ENCODE peak calls at places on chromosomes 4 and X, in four cellular contexts. N is ovary, B is GM12865, U is AG10803. K is an unnamed sample.

GRCh38 chr4:73221734-73222133 is 36.9 kb downstream of the ANKRD17 start:
- DNase-seq in B (no peak), U (no peak), N (no peak), K (no peak)

GRCh38 chr4:36676139-36677050 is 395.0 kb downstream of the DTHD1 start:
- DNase-seq in B (no peak), N (no peak), U (no peak), K (no peak)

GRCh38 chr4:69167300-69167699 is 47.2 kb downstream of the UGT2B11 start:
- DNase-seq in N (no peak), U (no peak), B (no peak), K (peak; percentile 3)

GRCh38 chr4:111512081-111512774 is 633.0 kb upstream of the FAM241A start:
- DNase-seq in B (no peak), N (no peak), U (peak; percentile 91), K (peak; percentile 90)

GRCh38 chr4:33395731-33396485 is 2675.7 kb downstream of the PCDH7 start:
- DNase-seq in B (no peak), U (no peak), N (no peak), K (no peak)

GRCh38 chr4:186765138-186765537 is 41.5 kb upstream of the FAT1 start:
- DNase-seq in U (peak; percentile 71), B (no peak), N (no peak), K (no peak)

GRCh38 chrX:9465380-9466114 is 689 bp downstream of the TBL1X start:
- DNase-seq in B (peak; percentile 22), U (no peak), N (peak; percentile 21), K (no peak)

GRCh38 chr4:8552581-8553205 is 27.5 kb upstream of the GPR78 start:
- DNase-seq in B (no peak), N (peak; percentile 8), U (no peak), K (no peak)

GRCh38 chr4:2263701-2264321 is 1.9 kb upstream of the MXD4 start:
- DNase-seq in N (no peak), B (no peak), U (no peak), K (no peak)

GRCh38 chr4:98446499-98447375 is 185.6 kb downstream of the RAP1GDS1 start:
- DNase-seq in B (peak; percentile 83), U (peak; percentile 57), N (no peak), K (peak; percentile 81)

GRCh38 chr4:5045099-5045498 is 6.2 kb upstream of the STK32B start:
- DNase-seq in N (no peak), U (peak; percentile 58), B (no peak), K (peak; percentile 30)

GRCh38 chrX:65596270-65596669 is 61.7 kb upstream of the LAS1L start:
- DNase-seq in B (peak; percentile 78), U (peak; percentile 64), N (peak; percentile 47), K (peak; percentile 60)

GRCh38 chrX:83845397-83845796 is 15.5 kb upstream of the CYLC1 start:
- DNase-seq in N (no peak), B (peak; percentile 18), U (peak; percentile 14), K (peak; percentile 3)

GRCh38 chr4:104811727-104812126 is 317.0 kb upstream of the CXXC4 start:
- DNase-seq in U (no peak), N (no peak), B (no peak), K (no peak)
- TF ChIP-seq CTCF in U (no peak), N (no peak), B (no peak), K (no peak)

DNA sequence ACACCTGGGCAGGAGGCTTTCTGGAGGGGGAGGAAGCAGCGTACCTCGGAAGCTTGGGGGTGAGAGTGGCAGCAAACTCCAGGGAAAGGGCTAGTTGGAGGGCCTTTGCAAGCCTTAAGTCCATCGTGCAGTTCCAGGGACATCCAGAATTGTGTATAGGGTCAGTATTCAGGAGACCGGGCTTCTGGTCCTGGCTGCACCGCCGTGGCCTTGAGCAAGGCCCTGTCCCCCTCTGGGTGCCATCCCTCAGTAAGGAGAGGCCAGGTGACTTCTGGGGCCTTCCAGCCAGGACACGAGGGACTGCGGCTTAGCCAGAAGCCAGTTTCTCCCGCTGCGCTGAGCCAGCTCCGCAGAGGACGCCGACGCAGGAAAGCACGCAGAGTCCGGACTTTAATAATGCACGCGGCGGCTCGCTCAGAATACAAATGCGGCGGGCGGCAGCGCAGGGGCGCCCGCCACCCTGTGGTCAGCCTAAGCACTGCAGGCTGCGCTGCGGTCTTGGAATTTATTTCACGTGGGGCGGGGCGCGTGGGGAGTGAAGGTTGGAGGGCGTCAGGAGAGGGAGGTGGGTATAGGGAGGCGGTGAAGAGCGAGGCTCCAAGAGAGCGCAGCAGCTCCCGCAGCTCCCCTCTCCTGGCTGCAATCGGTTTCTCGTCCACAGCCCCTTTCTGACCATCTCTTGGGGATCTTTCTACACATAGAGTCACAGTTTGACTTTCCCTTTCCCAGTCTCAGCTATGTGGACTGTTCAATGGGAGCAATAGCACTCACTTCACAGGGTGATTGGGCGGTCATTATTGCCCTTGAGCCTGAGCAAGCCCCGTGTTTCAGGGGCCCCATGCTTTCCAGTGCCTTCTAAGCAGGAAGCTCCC is 94.1 kb upstream of the GPR50 start:
- DNase-seq in N (peak; percentile 49), U (peak; percentile 36), B (peak; percentile 52), K (peak; percentile 37)
- H3K4me3 ChIP-seq in N (no peak overlapping the region), U (peak overlapping the region; percentile 26), B (no peak overlapping the region), K (peak overlapping the region; percentile 25)

DNA sequence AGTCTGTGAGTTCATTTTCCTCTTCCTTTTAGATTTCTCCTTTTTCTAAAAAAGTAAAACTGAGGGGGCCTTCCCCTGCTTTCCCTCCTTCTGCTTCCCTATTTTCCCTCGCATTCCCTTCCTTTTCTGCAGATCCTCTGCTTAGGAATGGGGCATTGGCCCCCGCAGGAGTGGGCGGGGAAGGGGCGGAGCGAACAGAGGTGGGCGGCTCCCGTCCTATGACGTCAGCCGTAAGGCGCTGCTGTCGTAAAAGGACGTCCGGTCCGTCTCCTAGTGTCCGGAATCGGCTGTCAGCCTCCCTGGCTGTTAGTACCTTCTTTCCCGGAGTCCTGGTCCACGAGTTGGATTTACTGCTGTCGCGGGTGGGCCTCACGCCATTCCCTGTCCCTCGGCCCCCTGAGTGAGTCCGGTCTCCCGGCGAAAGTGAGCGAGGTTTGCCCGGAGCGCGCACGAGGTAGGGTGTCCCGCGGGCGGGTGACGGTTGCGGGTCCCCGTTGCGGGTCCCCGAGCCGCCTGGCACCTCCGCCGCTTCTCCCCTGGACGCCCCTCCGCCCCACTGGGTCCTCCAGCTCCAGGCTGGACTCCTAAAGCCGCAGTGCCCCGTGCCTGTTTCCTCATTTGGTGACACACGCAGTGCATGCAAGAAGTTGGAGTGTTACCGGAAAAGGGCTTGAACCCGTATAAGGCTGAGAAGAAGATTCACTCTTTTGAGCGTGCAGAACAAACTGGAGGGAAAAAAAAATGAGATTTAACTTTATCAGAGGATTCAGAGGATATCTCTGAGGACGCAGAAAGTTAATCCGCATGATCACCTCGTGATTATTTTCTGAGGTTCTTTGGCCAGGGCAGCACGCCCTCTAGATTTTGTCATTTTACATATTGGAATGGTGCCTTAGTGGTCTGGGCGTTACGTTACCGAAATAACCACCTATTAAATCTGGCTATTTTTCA is at the start of gene ZNF330:
- DNase-seq in B (peak; percentile 93), U (peak; percentile 92), N (peak; percentile 94), K (peak; percentile 91)
- TF ChIP-seq CTCF in B (peak; percentile 14), U (peak; percentile 32), N (no peak), K (peak; percentile 18)

DNA sequence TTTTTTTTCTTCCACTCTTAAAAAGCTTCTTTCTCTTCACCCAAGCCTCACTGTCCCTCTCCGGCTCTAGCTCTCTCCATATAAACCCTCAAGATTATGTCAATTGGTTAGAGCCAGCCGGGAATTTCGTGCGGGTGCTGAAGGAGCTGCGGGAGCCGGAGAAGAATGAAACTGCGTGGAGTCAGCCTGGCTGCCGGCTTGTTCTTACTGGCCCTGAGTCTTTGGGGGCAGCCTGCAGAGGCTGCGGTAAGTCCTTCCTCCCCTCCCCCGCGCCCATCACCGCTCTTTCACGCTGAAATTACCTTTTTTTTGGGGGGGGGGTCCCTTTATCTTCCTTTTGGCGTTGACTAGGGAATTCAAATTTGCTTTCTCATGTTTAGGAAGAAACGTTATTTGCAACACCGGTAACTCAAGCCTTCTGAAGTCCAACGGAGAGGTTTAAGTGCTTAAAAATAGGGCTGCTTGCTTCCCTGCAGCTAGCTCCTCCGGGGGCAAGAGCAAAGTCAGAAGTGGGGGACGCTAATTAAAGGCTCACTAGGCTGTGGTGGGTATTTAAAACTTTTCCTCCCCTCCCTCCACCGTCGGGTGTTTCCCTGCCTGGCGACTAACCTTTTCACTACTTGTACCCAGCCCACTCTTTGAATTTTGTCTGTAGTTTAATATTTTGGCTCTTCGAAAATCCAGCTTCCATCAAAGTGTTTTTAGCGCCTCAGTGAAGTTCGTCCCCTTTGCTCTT is 491 bp downstream of the COL4A5 start:
- DNase-seq in B (no peak), U (peak; percentile 1), N (peak; percentile 27), K (no peak)
- H3K4me3 ChIP-seq in B (no peak overlapping the region), U (peak overlapping the region; percentile 54), N (peak overlapping the region; percentile 43), K (peak overlapping the region; percentile 81)

DNA sequence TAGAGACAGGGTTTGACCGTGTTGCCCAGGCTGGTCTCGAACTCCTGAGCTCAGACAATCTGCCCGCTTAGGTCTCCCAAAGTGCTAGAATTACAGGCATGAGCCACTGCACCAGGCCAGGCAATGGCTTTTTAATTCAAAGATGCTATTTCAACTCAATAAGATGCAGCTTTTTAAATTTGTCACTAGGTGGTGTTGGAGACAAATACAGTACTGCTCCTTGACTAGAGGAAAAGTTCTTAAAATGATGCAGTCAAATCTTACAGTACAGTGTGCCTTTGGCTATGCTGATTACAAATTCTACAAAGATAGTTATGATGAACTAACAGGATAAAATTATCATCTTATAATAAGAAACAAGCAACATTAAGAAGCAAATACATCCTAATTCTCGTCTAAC is 441.1 kb downstream of the KCNIP4 start:
- DNase-seq in B (peak; percentile 5), N (no peak), U (no peak), K (peak; percentile 21)
- TF ChIP-seq CTCF in B (peak; percentile 11), N (no peak), U (no peak), K (peak; percentile 45)

GRCh38 chrX:85243761-85244410 is at the start of the genes SATL1 and ZNF711:
- DNase-seq in U (peak; percentile 5), B (peak; percentile 2), N (peak; percentile 51), K (peak; percentile 4)

GRCh38 chrX:85244411-85245210 is 820 bp downstream of the ZNF711 start:
- DNase-seq in B (no peak), N (peak; percentile 14), U (peak; percentile 0), K (no peak)

GRCh38 chrX:85243155-85243554 is 424 bp downstream of the SATL1 start:
- DNase-seq in B (no peak), U (no peak), N (no peak), K (no peak)
- H3K4me3 ChIP-seq in B (no peak overlapping the region), U (peak overlapping the region; percentile 71), N (peak overlapping the region; percentile 53), K (no peak overlapping the region)

GRCh38 chr4:139878050-139878449 is 212.4 kb downstream of the MGST2 start:
- DNase-seq in N (no peak), B (no peak), U (no peak), K (no peak)
- TF ChIP-seq CTCF in N (no peak), B (no peak), U (no peak), K (no peak)

DNA sequence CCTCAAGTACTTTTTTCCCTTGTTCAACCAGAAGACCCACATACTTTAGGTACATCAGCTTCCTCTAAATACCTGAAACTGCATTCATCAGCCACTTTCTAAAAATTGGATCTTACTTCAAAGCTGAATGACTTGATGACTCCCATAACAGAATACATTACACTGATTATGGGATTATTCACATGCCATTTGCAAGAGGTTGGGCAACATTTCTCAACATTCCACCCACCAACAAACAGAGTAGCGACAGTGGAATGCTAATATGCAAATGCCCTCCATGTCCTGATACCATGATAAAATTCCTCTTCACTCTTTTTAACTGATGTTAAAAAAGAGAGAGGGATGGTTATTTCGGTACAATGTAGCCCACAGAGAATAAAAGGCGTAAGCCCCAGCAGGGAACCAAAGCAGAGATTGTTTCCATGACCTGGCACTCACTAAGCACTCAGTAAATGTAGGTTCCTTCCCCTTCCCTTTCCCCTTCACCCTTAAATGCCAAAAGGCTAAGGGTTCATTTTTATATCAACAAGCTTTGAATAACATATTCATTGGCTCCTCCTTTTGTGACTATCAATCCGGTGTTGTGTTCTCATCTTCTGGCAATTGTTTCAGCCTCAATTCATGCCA is 317.3 kb downstream of the DHX15 start:
- DNase-seq in B (no peak), N (no peak), U (peak; percentile 71), K (no peak)
- H3K4me3 ChIP-seq in B (no peak overlapping the region), N (no peak overlapping the region), U (no peak overlapping the region), K (no peak overlapping the region)

K was measured in fibroblast of villous mesenchyme.